ENCODE peak calls at places on chromosomes 1 and 21, in six cellular contexts. Y is cardiac muscle cell, O is hepatocyte, L is OCI-LY7, P is right lobe of liver, J is ascending aorta. M is an unnamed sample. For H3K4me1, the result is how much of the 10 kb centered on the place peaks cover.

GRCh38 chr1:6489799-6490180 is 1.7 kb downstream of the PLEKHG5 start:
- DNase-seq in L (peak), O (peak), P (peak), Y (peak), J (no peak), M (peak)

GRCh38 chr1:200405273-200405672 is 4.6 kb downstream of the ZNF281 start:
- DNase-seq in J (no peak), O (no peak), P (no peak), L (no peak), Y (peak), M (no peak)

GRCh38 chr1:92484472-92485373 is 2.0 kb downstream of the GFI1 start:
- DNase-seq in P (peak), Y (peak), L (peak), J (no peak), O (peak), M (no peak)

GRCh38 chr1:154896811-154897286 is 26.8 kb upstream of the KCNN3 start:
- DNase-seq in O (no peak), Y (no peak), J (no peak), P (no peak), L (no peak), M (no peak)

GRCh38 chr1:179310271-179310670 is 16.7 kb downstream of the SOAT1 start:
- DNase-seq in L (no peak), P (no peak), J (no peak), O (no peak), Y (peak), M (no peak)

GRCh38 chr1:8165595-8166360 is 139.7 kb upstream of the ERRFI1 start:
- DNase-seq in Y (no peak), P (no peak), O (no peak), J (no peak), L (peak), M (no peak)

GRCh38 chr1:115810609-115811008 is 30.3 kb downstream of the NHLH2 start:
- DNase-seq in O (no peak), Y (no peak), J (no peak), P (no peak), L (no peak), M (no peak)

GRCh38 chr1:87765686-87766085 is 437.0 kb downstream of the LMO4 start:
- DNase-seq in Y (peak), O (no peak), L (no peak), P (no peak), J (no peak), M (no peak)

GRCh38 chr1:207248544-207249206 is 72.8 kb upstream of the CD55 start:
- DNase-seq in P (no peak), O (no peak), J (no peak), Y (peak), L (no peak), M (no peak)

GRCh38 chr1:1026599-1027413 is 6.9 kb downstream of the AGRN start:
- DNase-seq in J (no peak), Y (no peak), L (no peak), P (no peak), O (no peak), M (no peak)

GRCh38 chr1:20480261-20481157 is 5.5 kb downstream of the CAMK2N1 start:
- DNase-seq in L (no peak), J (no peak), Y (no peak), P (peak), O (peak), M (no peak)

GRCh38 chr1:10475510-10475909 is 760 bp downstream of the PEX14 start:
- DNase-seq in P (no peak), Y (no peak), L (peak), O (peak), J (no peak), M (no peak)

GRCh38 chr1:171251042-171251740 is 2.9 kb downstream of the FMO1 start:
- DNase-seq in J (no peak), L (peak), Y (peak), O (peak), P (peak), M (no peak)

GRCh38 chr1:162075862-162076261 is 6.4 kb downstream of the NOS1AP start:
- DNase-seq in L (no peak), O (no peak), Y (no peak), P (no peak), J (no peak), M (no peak)

GRCh38 chr21:42233067-42233981 is 14.4 kb downstream of the ABCG1 start:
- DNase-seq in O (peak), J (peak), L (peak), Y (peak), P (peak), M (peak)

GRCh38 chr21:32392299-32392879 is 423 bp downstream of the URB1 start:
- DNase-seq in Y (no peak), O (peak), J (no peak), P (no peak), L (peak), M (no peak)

GRCh38 chr1:156910309-156910782 is 10.1 kb upstream of the LRRC71 start:
- DNase-seq in J (no peak), L (peak), O (peak), Y (no peak), P (peak), M (no peak)

GRCh38 chr1:32286763-32287162 is 5.1 kb upstream of the HDAC1 start:
- DNase-seq in O (no peak), Y (no peak), P (no peak), L (no peak), J (no peak), M (no peak)

GRCh38 chr1:161374373-161374772 is 6.7 kb upstream of the CFAP126 start:
- DNase-seq in J (no peak), P (no peak), O (no peak), L (peak), Y (peak), M (no peak)

GRCh38 chr1:116814935-116815334 is 60.7 kb downstream of the CD2 start:
- DNase-seq in L (no peak), P (no peak), O (no peak), Y (no peak), J (no peak), M (no peak)

GRCh38 chr1:21329209-21329844 is 39.1 kb upstream of the ECE1 start:
- DNase-seq in P (peak), L (peak), Y (no peak), J (no peak), O (peak), M (no peak)

GRCh38 chr1:5394111-5394510 is 598.1 kb downstream of the NPHP4 start:
- DNase-seq in Y (no peak), L (no peak), J (no peak), O (no peak), P (no peak), M (no peak)

GRCh38 chr1:151718666-151719065 is 2.1 kb upstream of the CELF3 start:
- DNase-seq in Y (no peak), L (no peak), O (no peak), P (no peak), J (no peak), M (no peak)

GRCh38 chr1:220877348-220878095 is 1.7 kb upstream of the HLX start:
- DNase-seq in O (no peak), Y (no peak), J (no peak), P (no peak), L (no peak), M (no peak)

GRCh38 chr1:164575356-164575755 is 16.4 kb downstream of the PBX1 start:
- DNase-seq in Y (no peak), J (no peak), L (no peak), O (no peak), P (no peak), M (no peak)

GRCh38 chr1:2080884-2081283 is 30.7 kb downstream of the PRKCZ start:
- DNase-seq in Y (no peak), L (no peak), J (no peak), O (no peak), P (no peak), M (no peak)

GRCh38 chr1:153389978-153390879 is 644 bp downstream of the S100A8 start:
- DNase-seq in L (no peak), Y (no peak), O (no peak), J (no peak), P (no peak), M (peak)

GRCh38 chr1:46401964-46402626 is 8.0 kb downstream of the FAAH start:
- DNase-seq in P (peak), J (no peak), L (peak), O (peak), Y (peak), M (peak)

GRCh38 chr1:243246916-243247315 is 8.2 kb downstream of the CEP170 start:
- DNase-seq in P (no peak), L (peak), J (no peak), O (no peak), Y (peak), M (no peak)

GRCh38 chr1:245322673-245323072 is 167.9 kb downstream of the KIF26B start:
- DNase-seq in O (no peak), J (no peak), P (no peak), L (no peak), Y (no peak), M (no peak)

GRCh38 chr1:210293191-210293607 is 35.5 kb upstream of the HHAT start:
- DNase-seq in P (no peak), O (peak), J (peak), Y (peak), L (no peak), M (peak)

GRCh38 chr1:84442256-84442655 is 36.8 kb upstream of the RPF1 start:
- DNase-seq in O (peak), Y (peak), P (no peak), J (no peak), L (peak), M (no peak)

GRCh38 chr1:80673935-80674597 is 1126.7 kb upstream of the ADGRL2 start:
- DNase-seq in P (no peak), Y (no peak), L (no peak), O (no peak), J (no peak), M (no peak)
- TF ChIP-seq CTCF in P (no peak), Y (no peak), L (no peak), O (no peak), J (no peak), M (no peak)

GRCh38 chr1:29711582-29712274 is 475.4 kb downstream of the PTPRU start:
- DNase-seq in Y (peak), L (no peak), O (no peak), P (no peak), J (peak), M (no peak)
- H3K4me1 ChIP-seq in Y (under half), L (under half), O (under half), P (under half), J (under half), M (under half)

GRCh38 chr1:63322944-63323865 is 838 bp downstream of the FOXD3 start:
- DNase-seq in O (peak), P (no peak), Y (no peak), J (no peak), L (no peak), M (no peak)
- TF ChIP-seq CTCF in O (no peak), P (no peak), Y (no peak), J (no peak), L (no peak), M (no peak)

GRCh38 chr21:45264919-45265515 is 22.7 kb downstream of the POFUT2 start:
- DNase-seq in Y (no peak), L (no peak), P (no peak), O (peak), J (no peak), M (peak)
- H3K4me1 ChIP-seq in Y (under half), L (under half), P (under half), O (under half), J (under half), M (under half)

DNA sequence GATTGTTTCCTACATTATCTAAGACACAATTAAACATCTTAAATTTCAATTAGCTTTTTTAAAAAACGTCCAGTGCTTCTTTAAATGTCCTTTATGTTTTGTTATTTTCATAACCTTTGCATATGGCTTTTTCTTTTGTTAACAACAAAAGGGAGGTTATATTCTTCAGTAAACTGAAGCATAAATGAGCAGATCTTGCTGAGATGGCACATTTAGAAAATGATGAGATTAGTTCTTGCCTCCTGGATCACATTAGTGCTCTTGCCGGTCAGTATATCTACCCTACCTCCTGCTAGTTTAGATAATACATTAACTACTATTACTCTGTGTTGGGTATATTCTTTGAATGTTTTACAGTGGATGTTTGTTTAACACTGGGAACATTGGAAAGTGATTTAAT is 126.1 kb downstream of the DISP1 start:
- DNase-seq in P (no peak), O (no peak), L (no peak), Y (no peak), J (no peak), M (no peak)
- TF ChIP-seq CTCF in P (no peak), O (no peak), L (no peak), Y (no peak), J (no peak), M (no peak)

GRCh38 chr1:167717351-167717750 is 4.4 kb upstream of the MPZL1 start:
- DNase-seq in P (no peak), O (no peak), L (no peak), Y (peak), J (no peak), M (no peak)
- H3K4me1 ChIP-seq in P (under half), O (under half), L (half or more), Y (under half), J (under half), M (under half)

GRCh38 chr1:201898240-201898894 is 9.7 kb downstream of the SHISA4 start:
- DNase-seq in L (no peak), P (no peak), O (no peak), Y (no peak), J (no peak), M (no peak)

GRCh38 chr1:201898992-201899391 is 10.3 kb downstream of the SHISA4 start:
- DNase-seq in Y (no peak), P (no peak), O (no peak), L (no peak), J (no peak), M (no peak)

GRCh38 chr1:201900476-201900875 is 11.8 kb downstream of the SHISA4 start:
- DNase-seq in J (no peak), O (no peak), L (no peak), Y (no peak), P (no peak), M (no peak)

GRCh38 chr1:201902198-201902597 is 13.5 kb downstream of the SHISA4 start:
- DNase-seq in L (no peak), P (no peak), J (no peak), Y (peak), O (no peak), M (no peak)

DNA sequence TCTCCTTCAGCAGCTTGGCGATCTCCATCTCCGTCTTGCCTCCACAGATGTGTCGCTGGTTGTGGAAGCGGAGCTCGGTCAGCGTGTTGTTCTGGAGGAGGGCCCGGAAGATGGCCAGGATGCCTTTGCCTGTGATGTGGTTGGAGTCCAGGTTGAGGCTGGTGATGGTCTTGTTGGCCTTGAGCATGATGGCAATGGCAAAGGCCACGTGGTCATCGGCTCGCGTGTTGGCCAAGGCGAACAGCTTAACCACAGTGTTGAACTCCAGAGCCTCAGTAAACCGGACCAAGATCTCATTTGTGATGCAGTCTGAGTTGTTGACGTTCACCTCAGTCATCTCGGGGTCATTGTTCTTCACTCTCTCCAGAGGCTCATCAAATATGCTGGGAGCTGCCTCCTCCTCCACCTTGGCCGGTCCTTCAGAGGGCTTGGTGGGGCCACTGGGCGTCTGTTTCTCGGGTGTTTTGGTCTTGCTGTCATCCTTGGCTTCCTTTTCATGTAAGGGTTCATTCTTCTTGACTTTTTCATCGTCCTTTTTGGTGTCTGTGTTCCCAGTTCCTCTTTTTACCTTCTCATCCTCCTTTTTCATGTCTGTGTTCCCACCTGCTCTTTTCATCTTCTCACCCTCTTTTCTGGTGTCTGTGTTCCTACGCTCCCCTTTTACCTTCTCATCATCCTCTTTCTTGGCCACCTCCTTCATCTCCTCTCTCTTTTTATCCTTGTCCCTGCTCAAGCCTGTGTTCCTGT is 11.2 kb downstream of the SHISA4 start:
- DNase-seq in P (no peak), J (no peak), Y (no peak), O (no peak), L (no peak), M (no peak)
- TF ChIP-seq CTCF in P (no peak), J (no peak), Y (no peak), O (no peak), L (no peak), M (no peak)

DNA sequence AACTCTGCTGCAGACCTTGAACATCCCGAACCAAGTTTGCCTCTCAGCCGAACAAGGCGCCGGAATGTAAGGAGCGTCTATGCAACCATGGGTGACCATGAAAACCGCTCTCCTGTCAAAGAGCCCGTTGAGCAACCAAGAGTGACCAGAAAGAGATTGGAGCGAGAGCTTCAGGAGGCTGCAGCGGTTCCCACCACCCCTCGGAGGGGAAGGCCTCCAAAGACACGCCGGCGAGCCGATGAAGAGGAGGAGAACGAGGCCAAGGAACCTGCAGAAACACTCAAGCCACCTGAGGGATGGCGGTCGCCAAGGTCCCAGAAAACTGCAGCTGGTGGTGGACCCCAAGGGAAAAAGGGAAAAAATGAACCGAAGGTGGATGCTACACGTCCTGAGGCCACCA is 44.0 kb downstream of the ZBTB17 start:
- DNase-seq in P (no peak), L (no peak), O (no peak), J (no peak), Y (no peak), M (no peak)
- H3K4me1 ChIP-seq in P (under half), L (under half), O (under half), J (under half), Y (under half), M (under half)